ENCODE peak calls at places on chromosomes 3 and 15, in five cellular contexts. I is T-helper 9 cell; N is CD4-positive, alpha-beta T cell; Q is activated T-cell treated with anti-CD3 and anti-CD28 coated beads for 1 hour; C is NCI-H345. B is an unnamed sample.

GRCh38 chr15:51499379-51499976 is 123.1 kb downstream of the DMXL2 start:
- DNase-seq in C (no peak), Q (no peak), I (no peak), N (no peak), B (no peak)

GRCh38 chr15:92101706-92102434 is 248.4 kb downstream of the SLCO3A1 start:
- DNase-seq in C (no peak), I (peak), Q (no peak), N (no peak), B (no peak)

GRCh38 chr3:110677506-110677905 is 394.1 kb upstream of the NECTIN3 start:
- DNase-seq in Q (no peak), I (no peak), N (no peak), C (no peak), B (no peak)

GRCh38 chr3:129582799-129583198 is 23.7 kb downstream of the PLXND1 start:
- DNase-seq in I (no peak), C (no peak), N (no peak), Q (no peak), B (no peak)

GRCh38 chr3:28013864-28014473 is 227.4 kb upstream of the CMC1 start:
- DNase-seq in C (no peak), Q (no peak), N (no peak), I (no peak), B (no peak)

GRCh38 chr15:80920271-80920699 is 69.3 kb downstream of the MESD start:
- DNase-seq in I (no peak), Q (no peak), C (no peak), N (no peak), B (no peak)

GRCh38 chr3:174355505-174355904 is 503.6 kb upstream of the NAALADL2 start:
- DNase-seq in C (no peak), N (no peak), I (no peak), Q (no peak), B (no peak)

GRCh38 chr15:33451385-33451784 is 140.6 kb downstream of the RYR3 start:
- DNase-seq in C (no peak), I (no peak), Q (no peak), N (no peak), B (no peak)

GRCh38 chr15:101308604-101309435 is 13.8 kb upstream of the SNRPA1 start:
- DNase-seq in I (no peak), Q (no peak), N (no peak), C (peak), B (no peak)

GRCh38 chr3:5581743-5582142 is 394.2 kb downstream of the EDEM1 start:
- DNase-seq in Q (no peak), I (no peak), C (no peak), N (no peak), B (no peak)

GRCh38 chr3:53254190-53254809 is 1.5 kb downstream of the TKT start:
- DNase-seq in C (peak), I (no peak), N (no peak), Q (no peak), B (no peak)

GRCh38 chr3:100614941-100615340 is 5.5 kb downstream of the ADGRG7 start:
- DNase-seq in N (no peak), I (no peak), C (no peak), Q (no peak), B (no peak)

GRCh38 chr3:168295027-168295426 is 199.3 kb upstream of the GOLIM4 start:
- DNase-seq in I (no peak), C (no peak), N (no peak), Q (no peak), B (no peak)

GRCh38 chr3:197501496-197501878 is 54.3 kb downstream of the BDH1 start:
- DNase-seq in C (no peak), N (no peak), Q (no peak), I (no peak), B (no peak)

GRCh38 chr3:52193059-52193458 is 4.9 kb upstream of the ALAS1 start:
- DNase-seq in C (no peak), Q (no peak), N (no peak), I (no peak), B (no peak)

GRCh38 chr3:98574157-98574556 is 19.3 kb downstream of the CPOX start:
- DNase-seq in N (no peak), Q (no peak), C (no peak), I (no peak), B (no peak)

GRCh38 chr15:52360229-52361203 is 64.9 kb upstream of the MYO5C start:
- DNase-seq in N (no peak), I (no peak), Q (no peak), C (no peak), B (no peak)

GRCh38 chr15:72281713-72282112 is 9.4 kb upstream of the PARP6 start:
- DNase-seq in I (no peak), C (no peak), N (no peak), Q (no peak), B (no peak)

GRCh38 chr15:66815322-66815721 is 113.3 kb downstream of the SMAD6 start:
- DNase-seq in Q (no peak), I (no peak), C (no peak), N (no peak), B (no peak)

GRCh38 chr15:43185161-43186002 is at the start of gene CCNDBP1:
- DNase-seq in Q (peak), I (peak), C (peak), N (peak), B (peak)

GRCh38 chr3:188627652-188628051 is 473.7 kb downstream of the LPP start:
- DNase-seq in I (no peak), N (no peak), C (no peak), Q (no peak), B (no peak)

GRCh38 chr15:70159397-70160009 is 61.8 kb upstream of the TLE3 start:
- DNase-seq in Q (no peak), I (no peak), C (no peak), N (no peak), B (no peak)

B was measured in T-helper 17 cell.